ENCODE peak calls at places on chromosomes 11 and 22, in five cellular contexts. One of them, this sample, is unnamed.

GRCh38 chr11:71452354-71453020 is 516 bp upstream of the NADSYN1 start:
- DNase-seq in heart left ventricle: peak; percentile 52
- DNase-seq in breast epithelium: no peak
- DNase-seq in HCT116: no peak
- DNase-seq in A549: no peak
- DNase-seq in this sample: no peak

GRCh38 chr22:29450222-29450621 is 11.8 kb downstream of the RFPL1 start:
- DNase-seq in HCT116: no peak
- DNase-seq in heart left ventricle: no peak
- DNase-seq in breast epithelium: no peak
- DNase-seq in A549: no peak
- DNase-seq in this sample: no peak

GRCh38 chr22:20805972-20806471 is 32.1 kb downstream of the SERPIND1 start:
- DNase-seq in A549: no peak
- DNase-seq in HCT116: no peak
- DNase-seq in heart left ventricle: no peak
- DNase-seq in breast epithelium: peak; percentile 25
- DNase-seq in this sample: no peak

GRCh38 chr11:109089144-109089543 is 332.8 kb upstream of the C11orf87 start:
- DNase-seq in breast epithelium: no peak
- DNase-seq in A549: no peak
- DNase-seq in HCT116: no peak
- DNase-seq in heart left ventricle: no peak
- DNase-seq in this sample: no peak

GRCh38 chr11:39361557-39361956 is 2097.9 kb downstream of the LRRC4C start:
- DNase-seq in A549: no peak
- DNase-seq in HCT116: no peak
- DNase-seq in breast epithelium: no peak
- DNase-seq in heart left ventricle: no peak
- DNase-seq in this sample: no peak

GRCh38 chr11:3859373-3859881 is 4.0 kb downstream of the STIM1 start:
- DNase-seq in heart left ventricle: peak; percentile 80
- DNase-seq in breast epithelium: no peak
- DNase-seq in A549: no peak
- DNase-seq in HCT116: no peak
- DNase-seq in this sample: no peak

GRCh38 chr11:12787847-12788246 is 113.6 kb downstream of the TEAD1 start:
- DNase-seq in A549: no peak
- DNase-seq in HCT116: no peak
- DNase-seq in breast epithelium: no peak
- DNase-seq in heart left ventricle: no peak
- DNase-seq in this sample: no peak

GRCh38 chr22:50141891-50142363 is 28.6 kb upstream of the PANX2 start:
- DNase-seq in A549: no peak
- DNase-seq in heart left ventricle: no peak
- DNase-seq in HCT116: no peak
- DNase-seq in breast epithelium: no peak
- DNase-seq in this sample: no peak

GRCh38 chr11:75233688-75234295 is 6.8 kb upstream of the TPBGL start:
- DNase-seq in breast epithelium: no peak
- DNase-seq in heart left ventricle: no peak
- DNase-seq in HCT116: no peak
- DNase-seq in A549: peak; percentile 46
- DNase-seq in this sample: no peak

GRCh38 chr22:35479359-35479758 is 61.3 kb upstream of the RASD2 start:
- DNase-seq in A549: no peak
- DNase-seq in heart left ventricle: no peak
- DNase-seq in breast epithelium: no peak
- DNase-seq in HCT116: no peak
- DNase-seq in this sample: no peak

GRCh38 chr11:61138940-61139339 is 22.3 kb downstream of the VPS37C start:
- DNase-seq in breast epithelium: no peak
- DNase-seq in heart left ventricle: peak; percentile 33
- DNase-seq in A549: no peak
- DNase-seq in HCT116: no peak
- DNase-seq in this sample: no peak

GRCh38 chr11:40030867-40031266 is 1428.6 kb downstream of the LRRC4C start:
- DNase-seq in heart left ventricle: no peak
- DNase-seq in breast epithelium: no peak
- DNase-seq in A549: no peak
- DNase-seq in HCT116: no peak
- DNase-seq in this sample: no peak

GRCh38 chr11:95299078-95299611 is 68.1 kb upstream of the SESN3 start:
- DNase-seq in A549: no peak
- DNase-seq in breast epithelium: no peak
- DNase-seq in heart left ventricle: no peak
- DNase-seq in HCT116: no peak
- DNase-seq in this sample: no peak

GRCh38 chr11:2138436-2139117 is 612 bp downstream of the IGF2 start:
- DNase-seq in heart left ventricle: no peak
- DNase-seq in breast epithelium: no peak
- DNase-seq in A549: no peak
- DNase-seq in HCT116: no peak
- DNase-seq in this sample: no peak

GRCh38 chr11:59551651-59552521 is 40.5 kb downstream of the OR4D9 start:
- DNase-seq in HCT116: peak; percentile 55
- DNase-seq in A549: peak; percentile 93
- DNase-seq in breast epithelium: no peak
- DNase-seq in heart left ventricle: peak; percentile 22
- DNase-seq in this sample: peak; percentile 83

GRCh38 chr11:86551286-86551685 is 121.1 kb downstream of the ME3 start:
- DNase-seq in HCT116: no peak
- DNase-seq in breast epithelium: no peak
- DNase-seq in heart left ventricle: no peak
- DNase-seq in A549: peak; percentile 64
- DNase-seq in this sample: no peak

GRCh38 chr22:41925783-41926460 is 684 bp downstream of the TNFRSF13C start:
- DNase-seq in HCT116: no peak
- DNase-seq in A549: peak; percentile 48
- DNase-seq in breast epithelium: no peak
- DNase-seq in heart left ventricle: peak; percentile 46
- DNase-seq in this sample: no peak

GRCh38 chr11:126474220-126474619 is 118.7 kb downstream of the ST3GAL4 start:
- DNase-seq in A549: no peak
- DNase-seq in heart left ventricle: no peak
- DNase-seq in HCT116: no peak
- DNase-seq in breast epithelium: no peak
- DNase-seq in this sample: no peak

GRCh38 chr11:61602775-61603569 is 22.1 kb upstream of the SYT7 start:
- DNase-seq in heart left ventricle: peak; percentile 55
- DNase-seq in breast epithelium: no peak
- DNase-seq in A549: no peak
- DNase-seq in HCT116: peak; percentile 68
- DNase-seq in this sample: peak; percentile 97

GRCh38 chr11:11982975-11983374 is 25.5 kb downstream of the DKK3 start:
- DNase-seq in HCT116: no peak
- DNase-seq in breast epithelium: no peak
- DNase-seq in A549: no peak
- DNase-seq in heart left ventricle: no peak
- DNase-seq in this sample: no peak

GRCh38 chr22:37173709-37174108 is 14.3 kb downstream of the C1QTNF6 start:
- DNase-seq in A549: no peak
- DNase-seq in breast epithelium: peak; percentile 48
- DNase-seq in heart left ventricle: no peak
- DNase-seq in HCT116: no peak
- DNase-seq in this sample: peak; percentile 69

GRCh38 chr11:73983764-73984543 is 1.3 kb upstream of the UCP2 start:
- DNase-seq in breast epithelium: peak; percentile 6
- DNase-seq in HCT116: no peak
- DNase-seq in heart left ventricle: no peak
- DNase-seq in A549: no peak
- DNase-seq in this sample: no peak

GRCh38 chr11:15074206-15075161 is 1.1 kb downstream of the CALCB start:
- DNase-seq in A549: peak; percentile 85
- DNase-seq in heart left ventricle: peak; percentile 69
- DNase-seq in breast epithelium: peak; percentile 77
- DNase-seq in HCT116: peak; percentile 83
- DNase-seq in this sample: peak; percentile 92

GRCh38 chr11:15071556-15072255 is 1.7 kb upstream of the CALCB start:
- DNase-seq in heart left ventricle: no peak
- DNase-seq in HCT116: no peak
- DNase-seq in breast epithelium: no peak
- DNase-seq in A549: no peak
- DNase-seq in this sample: no peak

GRCh38 chr11:15075162-15075526 is 1.8 kb downstream of the CALCB start:
- DNase-seq in breast epithelium: no peak
- DNase-seq in HCT116: no peak
- DNase-seq in heart left ventricle: no peak
- DNase-seq in A549: no peak
- DNase-seq in this sample: no peak

GRCh38 chr11:15072551-15073143 is 746 bp upstream of the CALCB start:
- DNase-seq in heart left ventricle: no peak
- DNase-seq in breast epithelium: no peak
- DNase-seq in HCT116: no peak
- DNase-seq in A549: no peak
- DNase-seq in this sample: no peak

DNA sequence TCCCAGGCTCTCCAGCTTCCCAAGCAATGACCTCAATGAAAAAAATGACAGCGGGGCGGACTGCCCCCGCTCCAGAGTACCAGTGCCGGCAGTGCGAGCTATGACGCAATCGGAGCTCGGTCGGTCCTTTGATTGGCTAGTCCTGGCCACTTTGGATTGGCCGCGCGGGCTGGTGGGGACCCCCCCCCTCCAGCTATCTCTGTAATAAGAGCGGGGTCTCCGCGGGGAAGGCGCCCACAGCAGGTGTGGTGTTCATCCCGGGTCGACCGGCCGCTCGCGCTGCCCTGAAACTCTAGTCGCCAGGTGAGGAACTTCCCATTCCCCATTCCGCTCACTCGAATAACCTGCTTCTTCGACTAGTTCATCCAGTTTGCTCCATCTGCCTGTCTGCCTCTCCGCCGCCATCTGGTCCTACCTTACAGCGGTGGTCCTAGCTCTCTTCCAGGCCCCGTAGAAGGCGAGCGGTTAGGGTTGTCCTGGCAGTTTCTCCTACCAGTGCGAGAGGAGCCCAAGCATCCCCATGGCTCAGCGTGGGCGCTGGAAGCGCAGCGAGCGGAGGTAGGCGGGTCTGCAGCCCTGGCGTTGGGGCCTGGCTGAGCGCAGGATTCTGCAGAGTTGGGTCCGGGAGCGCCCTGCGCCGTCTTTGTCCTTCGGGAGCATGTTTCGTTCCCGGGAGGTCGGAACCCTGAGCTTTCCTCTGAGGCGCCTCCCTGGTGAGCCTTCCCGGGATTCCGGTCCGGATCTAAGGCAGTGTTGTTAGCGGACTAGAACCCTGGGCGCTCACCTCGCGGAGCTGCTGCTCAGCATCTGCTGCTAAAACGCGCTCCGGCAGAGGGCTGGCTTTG is at the start of gene CALCB:
- DNase-seq in breast epithelium: no peak
- DNase-seq in A549: peak; percentile 8
- DNase-seq in heart left ventricle: no peak
- DNase-seq in HCT116: no peak
- DNase-seq in this sample: no peak
- TF ChIP-seq CTCF in breast epithelium: no peak
- TF ChIP-seq CTCF in A549: no peak
- TF ChIP-seq CTCF in heart left ventricle: no peak
- TF ChIP-seq CTCF in HCT116: no peak
- TF ChIP-seq CTCF in this sample: no peak

DNA sequence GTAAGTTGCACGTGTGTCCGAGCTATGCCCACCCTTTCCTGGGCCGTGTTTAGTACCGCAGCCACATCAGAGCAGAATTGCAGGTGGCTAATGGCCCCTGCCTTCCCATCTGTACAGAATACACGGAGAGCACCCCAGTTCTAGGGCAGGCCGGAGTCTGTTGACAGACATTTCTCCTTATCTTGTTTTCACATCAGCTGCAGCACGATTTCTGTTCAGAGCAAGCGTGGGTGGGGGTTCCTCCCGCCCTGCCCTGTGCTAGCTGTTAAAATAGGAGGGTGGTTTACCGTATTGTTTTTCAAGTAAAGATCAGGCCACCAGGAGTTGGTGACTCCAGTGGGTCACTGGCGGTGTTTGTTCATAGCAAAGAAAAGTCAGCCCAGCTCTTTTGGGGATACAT is 41.1 kb downstream of the UBASH3B start:
- DNase-seq in breast epithelium: no peak
- DNase-seq in heart left ventricle: no peak
- DNase-seq in HCT116: no peak
- DNase-seq in A549: no peak
- DNase-seq in this sample: no peak
- H3K4me3 ChIP-seq in breast epithelium: no peak overlapping the region
- H3K4me3 ChIP-seq in heart left ventricle: no peak overlapping the region
- H3K4me3 ChIP-seq in HCT116: no peak overlapping the region
- H3K4me3 ChIP-seq in A549: no peak overlapping the region
- H3K4me3 ChIP-seq in this sample: no peak overlapping the region

DNA sequence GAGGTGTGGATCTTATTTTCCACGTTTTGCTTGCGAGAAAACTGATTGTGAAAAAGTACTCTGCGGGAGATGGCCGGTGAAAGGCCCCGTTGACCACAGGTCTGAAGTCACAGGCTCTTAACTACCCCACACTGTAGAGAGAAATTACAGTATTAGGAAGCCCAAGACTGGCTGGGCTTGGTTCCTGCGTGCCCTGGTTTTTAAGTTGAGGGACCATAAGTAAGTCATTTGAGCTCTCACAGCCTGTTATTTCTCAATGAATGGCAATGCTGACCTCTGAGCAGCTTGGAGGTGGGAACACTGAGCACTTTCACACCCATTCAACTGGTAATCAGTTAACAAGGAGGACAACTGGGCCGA is 444 bp upstream of the RAB38 start:
- DNase-seq in breast epithelium: no peak
- DNase-seq in A549: no peak
- DNase-seq in HCT116: no peak
- DNase-seq in heart left ventricle: no peak
- DNase-seq in this sample: no peak
- TF ChIP-seq POLR2A in breast epithelium: no peak
- TF ChIP-seq POLR2A in A549: no peak
- TF ChIP-seq POLR2A in HCT116: no peak
- TF ChIP-seq POLR2A in heart left ventricle: no peak
- TF ChIP-seq POLR2A in this sample: no peak

DNA sequence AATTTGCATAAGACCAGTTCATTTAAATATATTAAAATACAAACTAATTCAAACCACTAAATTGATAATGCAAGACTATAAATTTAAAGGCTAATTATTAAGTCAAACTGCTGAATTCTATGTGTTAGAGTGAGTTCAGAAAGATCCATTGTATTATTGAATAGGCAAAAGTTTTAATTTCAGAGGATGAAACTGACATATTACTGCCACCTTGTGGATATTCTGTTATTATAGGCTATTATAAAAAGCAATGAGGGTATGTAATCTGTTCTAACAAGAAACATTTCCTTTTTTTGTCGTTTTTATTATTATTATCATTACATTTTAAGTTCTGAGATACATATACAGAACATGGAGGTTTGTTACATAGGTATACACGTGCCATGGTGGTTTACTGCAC is 20.9 kb upstream of the NAALAD2 start:
- DNase-seq in HCT116: no peak
- DNase-seq in heart left ventricle: no peak
- DNase-seq in breast epithelium: no peak
- DNase-seq in A549: no peak
- DNase-seq in this sample: no peak
- TF ChIP-seq CTCF in HCT116: peak; percentile 15
- TF ChIP-seq CTCF in heart left ventricle: peak; percentile 36
- TF ChIP-seq CTCF in breast epithelium: no peak
- TF ChIP-seq CTCF in A549: peak; percentile 40
- TF ChIP-seq CTCF in this sample: no peak

GRCh38 chr11:35163707-35164496 is 24.9 kb downstream of the CD44 start:
- DNase-seq in HCT116: no peak
- DNase-seq in A549: no peak
- DNase-seq in breast epithelium: no peak
- DNase-seq in heart left ventricle: no peak
- DNase-seq in this sample: no peak
- H3K4me3 ChIP-seq in HCT116: no peak overlapping the region
- H3K4me3 ChIP-seq in A549: no peak overlapping the region
- H3K4me3 ChIP-seq in breast epithelium: no peak overlapping the region
- H3K4me3 ChIP-seq in heart left ventricle: no peak overlapping the region
- H3K4me3 ChIP-seq in this sample: no peak overlapping the region

GRCh38 chr11:66720223-66720898 is 8.7 kb downstream of the SPTBN2 start:
- DNase-seq in breast epithelium: peak; percentile 88
- DNase-seq in A549: peak; percentile 37
- DNase-seq in HCT116: peak; percentile 83
- DNase-seq in heart left ventricle: no peak
- DNase-seq in this sample: no peak
- TF ChIP-seq POLR2A in breast epithelium: peak; percentile 52
- TF ChIP-seq POLR2A in A549: no peak
- TF ChIP-seq POLR2A in HCT116: peak; percentile 76
- TF ChIP-seq POLR2A in heart left ventricle: no peak
- TF ChIP-seq POLR2A in this sample: no peak

This sample was measured in lower leg skin.